ENCODE peak calls at places on chromosomes 2 and 18, in eight cellular contexts. V, K, L, T, Y, W, D and M are unnamed samples.

GRCh38 chr2:42828487-42829416 is 36.4 kb upstream of the HAAO start:
- DNase-seq in Y (peak), V (peak), W (peak), K (peak), D (no peak), T (peak), L (no peak), M (no peak)

GRCh38 chr2:128300621-128301020 is 18.0 kb downstream of the HS6ST1 start:
- DNase-seq in T (no peak), V (no peak), D (no peak), L (no peak), W (no peak), K (peak), Y (no peak), M (no peak)

GRCh38 chr2:169136885-169137534 is 67.6 kb downstream of the DHRS9 start:
- DNase-seq in T (no peak), Y (no peak), V (peak), L (no peak), W (no peak), K (peak), D (no peak), M (no peak)

GRCh38 chr2:20599861-20600461 is 50.9 kb downstream of the HS1BP3 start:
- DNase-seq in T (no peak), L (no peak), V (no peak), W (no peak), Y (no peak), D (no peak), K (peak), M (no peak)

GRCh38 chr18:8882632-8883408 is 177.5 kb downstream of the MTCL1 start:
- DNase-seq in K (no peak), Y (no peak), W (no peak), L (no peak), D (no peak), T (no peak), V (peak), M (no peak)

GRCh38 chr2:221283896-221284295 is 288.2 kb downstream of the EPHA4 start:
- DNase-seq in T (no peak), L (no peak), V (no peak), Y (no peak), K (no peak), D (peak), W (no peak), M (no peak)

GRCh38 chr2:26613241-26614204 is 27.6 kb downstream of the CIB4 start:
- DNase-seq in Y (no peak), T (peak), K (peak), D (no peak), W (no peak), V (peak), L (no peak), M (no peak)

GRCh38 chr2:64186698-64187605 is 42.7 kb upstream of the PELI1 start:
- DNase-seq in D (no peak), Y (no peak), W (no peak), T (peak), V (no peak), L (no peak), K (no peak), M (no peak)

GRCh38 chr18:26458526-26459232 is 89.7 kb downstream of the KCTD1 start:
- DNase-seq in V (no peak), T (no peak), Y (no peak), L (no peak), W (peak), D (no peak), K (no peak), M (no peak)

GRCh38 chr2:26178746-26179436 is 6.0 kb downstream of the GAREM2 start:
- DNase-seq in W (peak), T (no peak), D (no peak), K (peak), V (peak), Y (peak), L (no peak), M (no peak)

GRCh38 chr18:74598350-74599001 is 806 bp downstream of the ZNF407 start:
- DNase-seq in V (peak), K (peak), Y (peak), L (no peak), W (peak), T (peak), D (no peak), M (no peak)

GRCh38 chr2:30038419-30038818 is 108.4 kb upstream of the YPEL5 start:
- DNase-seq in Y (no peak), W (no peak), K (no peak), V (no peak), T (no peak), D (no peak), L (no peak), M (no peak)

GRCh38 chr2:17960925-17961324 is 82.5 kb downstream of the KCNS3 start:
- DNase-seq in Y (no peak), T (no peak), D (no peak), V (no peak), K (no peak), W (no peak), L (no peak), M (no peak)

GRCh38 chr2:159201321-159202063 is 85.0 kb downstream of the WDSUB1 start:
- DNase-seq in V (no peak), Y (no peak), T (peak), D (no peak), L (no peak), K (no peak), W (peak), M (no peak)

GRCh38 chr2:114085238-114085637 is 195.3 kb downstream of the ACTR3 start:
- DNase-seq in T (no peak), L (no peak), V (no peak), Y (no peak), K (no peak), D (no peak), W (no peak), M (no peak)

GRCh38 chr2:69616755-69617154 is 26.8 kb downstream of the AAK1 start:
- DNase-seq in D (no peak), L (no peak), K (no peak), T (no peak), Y (peak), V (no peak), W (peak), M (no peak)

GRCh38 chr2:134657650-134658250 is 61.0 kb downstream of the TMEM163 start:
- DNase-seq in L (no peak), K (no peak), D (no peak), W (peak), T (no peak), Y (peak), V (peak), M (no peak)

GRCh38 chr18:3256693-3257626 is 5.0 kb upstream of the MYL12B start:
- DNase-seq in W (peak), V (no peak), Y (no peak), T (peak), L (no peak), K (no peak), D (no peak), M (no peak)

GRCh38 chr2:191566347-191566746 is 111.6 kb upstream of the NABP1 start:
- DNase-seq in W (peak), L (no peak), V (peak), K (peak), T (peak), D (no peak), Y (peak), M (no peak)

GRCh38 chr2:44933434-44933951 is 8.0 kb upstream of the SIX3 start:
- DNase-seq in W (no peak), K (no peak), T (no peak), Y (no peak), V (no peak), D (no peak), L (no peak), M (no peak)

GRCh38 chr2:201797175-201797840 is 9.0 kb upstream of the CDK15 start:
- DNase-seq in T (peak), Y (no peak), K (no peak), L (no peak), D (no peak), W (no peak), V (no peak), M (peak)

GRCh38 chr2:239559417-239560261 is 158.8 kb upstream of the HDAC4 start:
- DNase-seq in Y (no peak), K (no peak), W (no peak), D (no peak), T (no peak), L (no peak), V (no peak), M (no peak)

GRCh38 chr2:218694405-218695145 is 16.1 kb upstream of the TTLL4 start:
- DNase-seq in D (no peak), V (no peak), W (no peak), L (no peak), Y (no peak), T (peak), K (no peak), M (no peak)

GRCh38 chr2:55048514-55048924 is 1.7 kb downstream of the RTN4 start:
- DNase-seq in Y (no peak), T (peak), V (peak), K (no peak), L (no peak), W (peak), D (no peak), M (no peak)

GRCh38 chr2:225122582-225123486 is 80.6 kb upstream of the DOCK10 start:
- DNase-seq in K (no peak), W (peak), L (no peak), V (peak), Y (peak), D (no peak), T (peak), M (no peak)

GRCh38 chr2:38433607-38433975 is 56.5 kb upstream of the ATL2 start:
- DNase-seq in D (no peak), T (no peak), Y (no peak), W (no peak), K (no peak), V (no peak), L (no peak), M (no peak)

GRCh38 chr2:146193619-146194018 is 1651.2 kb upstream of the ACVR2A start:
- DNase-seq in W (no peak), V (no peak), K (no peak), L (no peak), Y (no peak), T (no peak), D (no peak), M (no peak)

GRCh38 chr2:118374974-118375745 is 286.9 kb downstream of the INSIG2 start:
- DNase-seq in V (no peak), Y (no peak), K (no peak), D (no peak), L (no peak), T (no peak), W (no peak), M (no peak)

GRCh38 chr2:42844901-42845685 is 52.7 kb upstream of the HAAO start:
- DNase-seq in L (no peak), K (peak), D (no peak), Y (no peak), T (no peak), V (no peak), W (no peak), M (no peak)

GRCh38 chr2:218405365-218406208 is 5.9 kb downstream of the CTDSP1 start:
- DNase-seq in L (no peak), W (no peak), D (no peak), K (peak), Y (no peak), V (peak), T (no peak), M (no peak)

GRCh38 chr18:23021625-23022024 is 88.5 kb downstream of the RBBP8 start:
- DNase-seq in W (no peak), V (no peak), D (no peak), Y (no peak), T (no peak), L (no peak), K (no peak), M (no peak)

GRCh38 chr2:220703279-220703678 is 868.8 kb downstream of the EPHA4 start:
- DNase-seq in V (peak), W (no peak), D (peak), K (no peak), T (peak), Y (peak), L (no peak), M (no peak)

GRCh38 chr2:150520887-150521664 is 33.6 kb upstream of the RND3 start:
- DNase-seq in W (peak), V (no peak), Y (no peak), K (no peak), D (peak), T (peak), L (no peak), M (peak)

GRCh38 chr2:173584676-173585453 is 230.2 kb downstream of the CDCA7 start:
- DNase-seq in Y (no peak), L (no peak), W (no peak), K (no peak), V (no peak), T (no peak), D (no peak), M (no peak)

GRCh38 chr18:69956655-69957054 is 9.0 kb upstream of the CD226 start:
- DNase-seq in D (no peak), V (no peak), L (no peak), Y (no peak), W (no peak), T (no peak), K (no peak), M (no peak)
- H3K4me3 ChIP-seq in D (no peak), V (no peak), L (peak), Y (no peak), W (no peak), T (no peak), K (no peak), M (no peak)

GRCh38 chr2:85235281-85235680 is 92.5 kb downstream of the TGOLN2 start:
- DNase-seq in Y (no peak), V (no peak), K (no peak), W (no peak), D (no peak), L (no peak), T (no peak), M (no peak)

GRCh38 chr2:85230637-85231036 is 97.2 kb downstream of the TGOLN2 start:
- DNase-seq in W (no peak), D (no peak), Y (no peak), L (no peak), V (no peak), T (no peak), K (no peak), M (no peak)

GRCh38 chr2:85231242-85231805 is 96.5 kb downstream of the TGOLN2 start:
- DNase-seq in D (no peak), K (no peak), T (no peak), V (peak), L (no peak), W (no peak), Y (no peak), M (no peak)

GRCh38 chr2:85234879-85235278 is 92.9 kb downstream of the TGOLN2 start:
- DNase-seq in W (no peak), V (peak), T (no peak), D (no peak), K (no peak), Y (no peak), L (no peak), M (no peak)

GRCh38 chr2:85231952-85232351 is 95.8 kb downstream of the TGOLN2 start:
- DNase-seq in T (no peak), W (no peak), L (no peak), V (peak), D (no peak), Y (no peak), K (no peak), M (no peak)
- H3K4me3 ChIP-seq in T (no peak), W (no peak), L (no peak), V (peak), D (no peak), Y (no peak), K (no peak), M (no peak)

GRCh38 chr2:161415041-161415440 is 1.1 kb upstream of the TBR1 start:
- DNase-seq in W (no peak), L (no peak), V (peak), K (no peak), T (no peak), Y (no peak), D (no peak), M (no peak)
- H3K4me3 ChIP-seq in W (peak), L (peak), V (peak), K (peak), T (peak), Y (no peak), D (peak), M (peak)

GRCh38 chr2:204480262-204480661 is 65.0 kb upstream of the PARD3B start:
- DNase-seq in K (no peak), V (no peak), D (no peak), T (no peak), L (no peak), Y (no peak), W (no peak), M (no peak)

GRCh38 chr2:204487447-204488229 is 57.6 kb upstream of the PARD3B start:
- DNase-seq in T (peak), D (no peak), K (no peak), W (no peak), V (no peak), Y (no peak), L (no peak), M (no peak)

GRCh38 chr2:204479557-204479956 is 65.7 kb upstream of the PARD3B start:
- DNase-seq in V (no peak), L (no peak), K (no peak), T (peak), W (peak), D (no peak), Y (no peak), M (peak)

GRCh38 chr2:204486855-204487254 is 58.4 kb upstream of the PARD3B start:
- DNase-seq in D (no peak), T (peak), Y (no peak), V (no peak), K (no peak), W (no peak), L (no peak), M (no peak)

GRCh38 chr2:204483497-204484164 is 61.6 kb upstream of the PARD3B start:
- DNase-seq in L (no peak), K (no peak), T (peak), W (no peak), Y (no peak), D (peak), V (no peak), M (no peak)
- H3K4me3 ChIP-seq in L (no peak), K (no peak), T (no peak), W (no peak), Y (no peak), D (no peak), V (no peak), M (no peak)

GRCh38 chr2:160993543-160994090 is 166.6 kb upstream of the TANK start:
- DNase-seq in T (peak), L (no peak), D (no peak), W (no peak), Y (no peak), V (no peak), K (no peak), M (no peak)

GRCh38 chr2:160996584-160996983 is 163.6 kb upstream of the TANK start:
- DNase-seq in D (no peak), W (no peak), Y (no peak), T (no peak), K (no peak), V (no peak), L (no peak), M (no peak)

GRCh38 chr2:160989778-160990177 is 170.4 kb upstream of the TANK start:
- DNase-seq in W (no peak), V (no peak), L (no peak), T (peak), K (no peak), Y (no peak), D (no peak), M (no peak)

GRCh38 chr2:160994141-160995002 is 165.9 kb upstream of the TANK start:
- DNase-seq in T (peak), K (no peak), W (peak), L (peak), V (peak), D (peak), Y (peak), M (peak)
- H3K4me3 ChIP-seq in T (peak), K (no peak), W (no peak), L (peak), V (no peak), D (no peak), Y (no peak), M (peak)